ENCODE peak calls at places on chromosomes 2 and 18, in six cellular contexts. E, O, B, T, P and U are unnamed samples.

GRCh38 chr2:178943745-178944144 is 106.2 kb downstream of the CCDC141 start:
- DNase-seq in E (no peak), O (no peak), B (no peak), T (no peak), P (no peak), U (no peak)

GRCh38 chr18:5894215-5894612 is 1.1 kb downstream of the TMEM200C start:
- DNase-seq in E (no peak), O (no peak), B (no peak), T (no peak), P (no peak), U (no peak)

GRCh38 chr2:239536186-239536585 is 135.4 kb upstream of the HDAC4 start:
- DNase-seq in E (no peak), O (no peak), B (no peak), T (no peak), P (no peak), U (no peak)

GRCh38 chr2:191171708-191172355 is 21.0 kb upstream of the STAT4 start:
- DNase-seq in E (no peak), O (peak; percentile 81), B (peak; percentile 37), T (no peak), P (no peak), U (no peak)

GRCh38 chr2:216661639-216662375 is 28.6 kb downstream of the IGFBP2 start:
- DNase-seq in E (no peak), O (no peak), B (no peak), T (no peak), P (peak; percentile 24), U (peak; percentile 62)

GRCh38 chr18:9869713-9870430 is 15.9 kb upstream of the TXNDC2 start:
- DNase-seq in E (peak; percentile 91), O (no peak), B (peak; percentile 43), T (no peak), P (peak; percentile 94), U (no peak)

GRCh38 chr18:49691177-49691608 is 122.1 kb downstream of the ACAA2 start:
- DNase-seq in E (no peak), O (peak; percentile 59), B (no peak), T (no peak), P (no peak), U (no peak)

GRCh38 chr18:48195782-48196181 is 213.4 kb downstream of the ZBTB7C start:
- DNase-seq in E (peak; percentile 48), O (no peak), B (no peak), T (no peak), P (no peak), U (no peak)

GRCh38 chr2:52933878-52934277 is 833.7 kb upstream of the CHAC2 start:
- DNase-seq in E (no peak), O (peak; percentile 27), B (no peak), T (no peak), P (no peak), U (no peak)

GRCh38 chr18:78673516-78674321 is 305.9 kb upstream of the SALL3 start:
- DNase-seq in E (no peak), O (no peak), B (no peak), T (no peak), P (no peak), U (no peak)

GRCh38 chr2:219249203-219249980 is 3.7 kb upstream of the TUBA4B start:
- DNase-seq in E (peak; percentile 90), O (peak; percentile 39), B (peak; percentile 55), T (peak; percentile 87), P (no peak), U (peak; percentile 59)

GRCh38 chr2:20596973-20597867 is 53.7 kb downstream of the HS1BP3 start:
- DNase-seq in E (peak; percentile 96), O (no peak), B (no peak), T (no peak), P (no peak), U (no peak)

GRCh38 chr18:48539406-48540328 is 836 bp downstream of the CTIF start:
- DNase-seq in E (peak; percentile 66), O (no peak), B (peak; percentile 8), T (no peak), P (peak; percentile 18), U (peak; percentile 43)

GRCh38 chr2:33681333-33681732 is 82.2 kb upstream of the FAM98A start:
- DNase-seq in E (no peak), O (no peak), B (no peak), T (peak; percentile 4), P (no peak), U (no peak)

GRCh38 chr2:65856928-65857327 is 424.5 kb upstream of the SPRED2 start:
- DNase-seq in E (no peak), O (no peak), B (no peak), T (no peak), P (no peak), U (no peak)

GRCh38 chr2:173134703-173135102 is 59.1 kb downstream of the MAP3K20 start:
- DNase-seq in E (no peak), O (no peak), B (no peak), T (no peak), P (no peak), U (no peak)

GRCh38 chr2:191319181-191319580 is 74.0 kb downstream of the MYO1B start:
- DNase-seq in E (no peak), O (no peak), B (no peak), T (no peak), P (no peak), U (no peak)

GRCh38 chr2:156300337-156300736 is 32.2 kb downstream of the NR4A2 start:
- DNase-seq in E (no peak), O (no peak), B (no peak), T (peak; percentile 1), P (no peak), U (no peak)

GRCh38 chr2:38959938-38960608 is 70.4 kb downstream of the ARHGEF33 start:
- DNase-seq in E (peak; percentile 88), O (peak; percentile 67), B (no peak), T (no peak), P (no peak), U (peak; percentile 77)

GRCh38 chr18:73577365-73577764 is 570.3 kb downstream of the FBXO15 start:
- DNase-seq in E (no peak), O (peak; percentile 6), B (no peak), T (no peak), P (no peak), U (no peak)

GRCh38 chr2:168536925-168537466 is 80.9 kb downstream of the CERS6 start:
- DNase-seq in E (no peak), O (no peak), B (no peak), T (no peak), P (no peak), U (no peak)

GRCh38 chr2:72367530-72368225 is 220.0 kb upstream of the CYP26B1 start:
- DNase-seq in E (peak; percentile 78), O (peak; percentile 67), B (peak; percentile 51), T (peak; percentile 43), P (no peak), U (no peak)

GRCh38 chr18:13222371-13223281 is 4.1 kb downstream of the LDLRAD4 start:
- DNase-seq in E (peak; percentile 93), O (peak; percentile 7), B (no peak), T (peak; percentile 98), P (no peak), U (peak; percentile 79)

GRCh38 chr2:136770384-136770783 is 5.0 kb downstream of the THSD7B start:
- DNase-seq in E (no peak), O (no peak), B (no peak), T (no peak), P (no peak), U (no peak)

GRCh38 chr2:150586858-150587257 is 99.4 kb upstream of the RND3 start:
- DNase-seq in E (no peak), O (no peak), B (peak; percentile 32), T (no peak), P (no peak), U (no peak)

GRCh38 chr2:134021830-134022524 is 231.9 kb upstream of the MGAT5 start:
- DNase-seq in E (no peak), O (no peak), B (no peak), T (no peak), P (no peak), U (no peak)

GRCh38 chr2:200168641-200169265 is 137.7 kb upstream of the SPATS2L start:
- DNase-seq in E (no peak), O (no peak), B (no peak), T (no peak), P (no peak), U (no peak)

GRCh38 chr2:236631361-236632291 is 62.0 kb downstream of the ACKR3 start:
- DNase-seq in E (peak; percentile 59), O (no peak), B (no peak), T (no peak), P (no peak), U (peak; percentile 30)

GRCh38 chr2:10256031-10256524 is 46.6 kb upstream of the HPCAL1 start:
- DNase-seq in E (no peak), O (no peak), B (no peak), T (no peak), P (no peak), U (no peak)

GRCh38 chr2:219644801-219645480 is 17.5 kb downstream of the SLC4A3 start:
- DNase-seq in E (peak; percentile 65), O (no peak), B (no peak), T (no peak), P (no peak), U (no peak)

DNA sequence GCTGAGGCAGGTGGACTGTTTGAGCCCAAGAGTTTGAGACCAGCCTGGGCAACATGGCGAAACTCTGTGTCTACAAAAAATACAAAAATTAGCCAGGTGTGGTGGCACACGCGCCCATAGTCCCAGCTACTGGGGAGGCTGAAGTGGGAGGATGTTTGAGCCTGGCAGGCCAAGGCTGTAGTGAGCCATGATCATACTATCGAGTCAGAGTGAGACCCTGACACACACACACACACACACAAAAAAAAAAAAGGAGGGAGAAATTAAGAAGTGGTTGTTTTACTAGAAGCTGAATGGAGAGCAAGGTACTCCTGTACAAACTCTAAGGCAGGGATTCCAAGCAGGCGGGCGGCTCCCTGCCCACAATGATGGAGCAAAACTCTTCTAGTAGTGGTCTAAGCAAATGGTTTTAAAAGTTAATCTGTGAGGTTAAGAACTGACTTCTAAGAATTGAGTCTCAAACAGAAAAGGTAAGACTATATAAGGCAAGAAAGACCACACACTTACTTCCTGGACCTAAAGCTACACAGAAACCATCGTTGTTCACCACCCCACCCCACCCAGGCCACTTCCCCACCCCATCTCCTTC is 2.6 kb downstream of the ANKRD44 start:
- DNase-seq in E (no peak), O (no peak), B (no peak), T (no peak), P (no peak), U (no peak)
- H3K4me3 ChIP-seq in E (no peak overlapping the region), O (no peak overlapping the region), B (no peak overlapping the region), T (no peak overlapping the region), P (no peak overlapping the region), U (no peak overlapping the region)

GRCh38 chr2:62339413-62339812 is 143.5 kb downstream of the B3GNT2 start:
- DNase-seq in E (no peak), O (no peak), B (no peak), T (no peak), P (no peak), U (no peak)
- TF ChIP-seq CTCF in E (no peak), O (no peak), B (no peak), T (no peak), P (no peak), U (no peak)

DNA sequence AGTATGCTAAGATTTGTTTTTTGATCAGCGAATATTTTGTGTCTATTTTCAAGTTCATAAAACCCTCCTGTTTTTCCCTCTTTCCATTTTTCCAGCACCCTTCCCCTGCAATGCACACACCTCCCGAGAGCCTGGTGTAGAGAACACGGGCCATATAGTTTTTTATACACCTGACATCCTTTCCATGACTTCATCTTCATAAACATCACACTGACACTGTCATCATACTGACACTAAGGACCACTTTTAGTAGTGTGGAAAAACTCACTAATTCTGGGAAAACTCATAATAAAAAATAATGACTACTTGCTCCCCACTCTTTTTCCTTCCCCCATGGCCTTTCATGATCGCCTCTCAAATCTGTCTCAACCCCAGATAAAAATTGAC is 70.2 kb downstream of the EPHA4 start:
- DNase-seq in E (no peak), O (no peak), B (no peak), T (no peak), P (no peak), U (no peak)
- H3K4me3 ChIP-seq in E (no peak overlapping the region), O (no peak overlapping the region), B (no peak overlapping the region), T (no peak overlapping the region), P (no peak overlapping the region), U (no peak overlapping the region)

GRCh38 chr2:46151582-46151981 is 145.6 kb upstream of the EPAS1 start:
- DNase-seq in E (no peak), O (no peak), B (no peak), T (no peak), P (no peak), U (no peak)
- TF ChIP-seq CTCF in E (no peak), O (no peak), B (no peak), T (no peak), P (no peak), U (no peak)